ENCODE peak calls at places on chromosomes 1 and 21, in ten cellular contexts. C, E, X, B, K, M, Q, Y, R and S are unnamed samples.

GRCh38 chr1:59520194-59520593 is 223.3 kb downstream of the FGGY start:
- DNase-seq in C (no peak), E (no peak), X (no peak), B (no peak), K (no peak), M (no peak), Q (no peak), Y (no peak), R (peak; percentile 83), S (no peak)

GRCh38 chr1:73144321-73144720 is 862.0 kb upstream of the NEGR1 start:
- DNase-seq in C (no peak), E (no peak), X (no peak), B (no peak), K (no peak), M (no peak), Q (no peak), Y (no peak), R (no peak), S (no peak)

GRCh38 chr1:220918285-220918951 is 39.2 kb downstream of the HLX start:
- DNase-seq in C (no peak), E (no peak), X (no peak), B (no peak), K (no peak), M (no peak), Q (no peak), Y (no peak), R (no peak), S (no peak)

GRCh38 chr1:27416387-27417111 is 24.1 kb downstream of the GPR3 start:
- DNase-seq in C (no peak), E (peak; percentile 60), X (no peak), B (no peak), K (no peak), M (peak; percentile 53), Q (peak; percentile 61), Y (no peak), R (peak; percentile 85), S (no peak)

GRCh38 chr1:59926381-59927243 is at the start of gene CYP2J2:
- DNase-seq in C (no peak), E (peak; percentile 53), X (no peak), B (peak; percentile 60), K (no peak), M (no peak), Q (peak; percentile 45), Y (peak; percentile 58), R (peak; percentile 11), S (peak; percentile 32)

GRCh38 chr1:229480500-229480899 is 27.6 kb downstream of the NUP133 start:
- DNase-seq in C (no peak), E (no peak), X (no peak), B (no peak), K (no peak), M (no peak), Q (no peak), Y (no peak), R (no peak), S (no peak)

GRCh38 chr1:109717729-109718128 is 5.7 kb downstream of the GSTM5 start:
- DNase-seq in C (no peak), E (no peak), X (no peak), B (no peak), K (no peak), M (no peak), Q (no peak), Y (no peak), R (no peak), S (no peak)

GRCh38 chr1:13813398-13814012 is 113.5 kb downstream of the PRDM2 start:
- DNase-seq in C (no peak), E (peak; percentile 56), X (no peak), B (no peak), K (peak; percentile 51), M (peak; percentile 11), Q (peak; percentile 37), Y (no peak), R (peak; percentile 42), S (peak; percentile 48)

GRCh38 chr1:64004451-64004850 is 199.0 kb upstream of the UBE2U start:
- DNase-seq in C (no peak), E (no peak), X (no peak), B (no peak), K (no peak), M (no peak), Q (no peak), Y (no peak), R (no peak), S (no peak)

GRCh38 chr1:168555521-168556046 is 11.8 kb upstream of the XCL2 start:
- DNase-seq in C (no peak), E (no peak), X (no peak), B (no peak), K (no peak), M (no peak), Q (no peak), Y (no peak), R (no peak), S (no peak)

DNA sequence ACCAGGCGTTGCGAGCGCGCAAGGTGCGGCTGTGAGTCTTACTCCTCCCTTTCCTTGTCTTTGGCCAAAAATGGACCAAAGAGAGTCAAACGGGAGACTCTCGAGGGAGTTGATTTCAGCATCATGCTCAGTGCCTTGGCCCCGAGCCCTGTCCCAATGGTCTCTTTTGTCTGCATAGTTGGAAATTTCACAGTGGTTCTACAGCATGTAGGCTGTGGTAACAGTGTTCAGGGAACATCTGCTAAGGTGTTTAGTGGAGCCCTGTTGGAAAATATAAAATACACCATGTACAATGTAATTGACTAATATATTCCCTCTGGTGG is 2.7 kb downstream of the CACNA1E start:
- DNase-seq in C (no peak), E (no peak), X (no peak), B (no peak), K (no peak), M (no peak), Q (no peak), Y (no peak), R (no peak), S (no peak)
- TF ChIP-seq CTCF in C (no peak), E (no peak), X (no peak), B (no peak), K (no peak), M (no peak), Q (no peak), Y (no peak), R (no peak), S (no peak)

GRCh38 chr21:38830667-38831525 is 25.2 kb downstream of the ETS2 start:
- DNase-seq in C (no peak), E (no peak), X (no peak), B (no peak), K (peak; percentile 62), M (no peak), Q (no peak), Y (no peak), R (no peak), S (no peak)

GRCh38 chr21:38832664-38833063 is 26.9 kb downstream of the ETS2 start:
- DNase-seq in C (no peak), E (no peak), X (no peak), B (no peak), K (no peak), M (no peak), Q (no peak), Y (no peak), R (no peak), S (no peak)

GRCh38 chr21:38834725-38835124 is 29.0 kb downstream of the ETS2 start:
- DNase-seq in C (no peak), E (no peak), X (no peak), B (no peak), K (no peak), M (no peak), Q (no peak), Y (no peak), R (no peak), S (no peak)

GRCh38 chr21:38831526-38832467 is 26.1 kb downstream of the ETS2 start:
- DNase-seq in C (peak; percentile 90), E (no peak), X (peak; percentile 56), B (no peak), K (peak; percentile 73), M (peak; percentile 69), Q (peak; percentile 91), Y (peak; percentile 74), R (peak; percentile 99), S (no peak)

DNA sequence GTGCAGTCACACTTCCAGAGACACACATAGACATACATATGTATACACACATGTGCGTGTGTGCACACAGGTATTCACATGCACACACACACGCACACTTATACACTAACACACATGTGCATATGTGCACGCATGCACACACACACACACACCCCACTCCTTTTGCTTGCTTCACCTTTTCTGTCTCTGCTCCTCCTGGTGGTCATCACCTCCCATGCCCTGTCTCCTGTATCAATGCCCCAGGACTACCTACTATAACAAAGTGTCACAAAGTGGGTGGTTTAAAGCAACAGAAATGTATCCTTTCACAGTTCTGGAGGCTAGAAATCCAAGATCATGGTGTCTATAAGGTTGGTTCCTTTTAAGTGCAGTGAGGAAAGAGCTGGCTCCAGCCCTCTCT is 27.4 kb downstream of the ETS2 start:
- DNase-seq in C (no peak), E (no peak), X (no peak), B (no peak), K (no peak), M (no peak), Q (no peak), Y (no peak), R (no peak), S (no peak)
- TF ChIP-seq CTCF in C (no peak), E (no peak), X (no peak), B (no peak), K (no peak), M (peak; percentile 30), Q (no peak), Y (no peak), R (peak; percentile 39), S (no peak)

DNA sequence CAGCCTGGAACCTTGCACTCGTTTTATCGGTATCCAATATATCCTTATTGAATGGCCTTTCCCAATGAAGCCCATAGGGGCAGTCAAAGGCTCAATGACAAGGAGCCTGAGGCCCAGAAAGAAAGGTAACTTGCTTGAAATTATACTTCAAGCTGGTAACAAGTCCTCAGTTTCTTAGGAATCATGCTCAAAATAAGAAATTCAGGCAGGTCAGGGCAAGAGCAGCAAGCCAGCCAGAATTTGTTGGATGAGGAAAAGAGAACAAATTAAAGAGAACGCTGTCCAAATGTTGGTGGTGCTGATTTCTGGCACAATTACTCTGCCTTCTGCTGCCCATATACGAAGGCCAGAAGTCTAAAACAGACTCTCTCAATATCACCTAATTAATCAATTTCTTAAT is 77.6 kb downstream of the DDX20 start:
- DNase-seq in C (no peak), E (peak; percentile 24), X (no peak), B (no peak), K (no peak), M (peak; percentile 23), Q (no peak), Y (no peak), R (peak; percentile 16), S (no peak)
- TF ChIP-seq CTCF in C (no peak), E (peak; percentile 16), X (no peak), B (no peak), K (no peak), M (no peak), Q (no peak), Y (no peak), R (peak; percentile 5), S (no peak)

DNA sequence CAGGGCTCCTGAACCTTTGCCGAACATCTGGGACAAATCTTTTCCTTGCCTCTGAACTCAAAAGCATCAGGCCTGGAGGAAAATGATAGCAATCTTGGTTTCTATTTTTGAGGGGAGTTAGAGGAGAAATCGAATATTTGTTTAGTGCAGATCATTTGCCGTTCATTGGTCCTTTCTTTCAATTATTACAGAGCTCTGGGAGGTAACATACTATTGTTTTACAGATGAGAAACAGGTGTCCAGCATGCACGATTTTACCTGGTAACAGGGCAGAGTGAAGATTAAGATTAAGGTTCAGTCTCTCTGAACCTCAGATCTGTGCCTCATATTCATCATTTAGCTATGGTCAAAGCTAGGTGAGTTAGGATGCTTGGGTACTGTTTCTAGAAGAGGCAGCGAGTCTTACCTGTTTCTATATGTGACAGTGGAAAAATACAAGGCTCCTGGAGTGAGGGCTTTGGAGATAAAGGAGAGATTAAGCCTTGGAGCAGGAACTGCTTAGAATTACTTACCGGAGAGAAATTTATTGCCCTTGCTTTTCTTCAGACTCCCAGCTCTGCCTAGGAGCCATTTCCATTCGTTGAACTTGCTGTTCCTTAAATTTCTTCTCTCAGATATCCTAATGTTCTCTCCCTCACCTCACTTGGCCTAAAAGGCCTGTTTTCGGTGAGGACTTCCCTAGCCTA is 1.4 kb downstream of the PRCC start:
- DNase-seq in C (no peak), E (no peak), X (no peak), B (no peak), K (no peak), M (no peak), Q (no peak), Y (no peak), R (no peak), S (no peak)
- TF ChIP-seq CTCF in C (no peak), E (no peak), X (no peak), B (no peak), K (no peak), M (no peak), Q (no peak), Y (no peak), R (no peak), S (no peak)